ENCODE peak calls at places on chromosomes 4 and X, in five cellular contexts. One of them, this sample, is unnamed.

GRCh38 chr4:153618831-153619230 is 65.2 kb upstream of the TLR2 start:
- DNase-seq in activated CD4-positive, alpha-beta T cell treated with anti-CD3 and anti-CD28 coated beads, Interleukin-2, amount 50 U/mL, for 4 hours: no peak
- DNase-seq in NCI-H1105: no peak
- DNase-seq in NAMALWA: no peak
- DNase-seq in MCF 10A: no peak
- DNase-seq in this sample: no peak

GRCh38 chr4:189740873-189741272 is 199.8 kb upstream of the FRG1 start:
- DNase-seq in activated CD4-positive, alpha-beta T cell treated with anti-CD3 and anti-CD28 coated beads, Interleukin-2, amount 50 U/mL, for 4 hours: no peak
- DNase-seq in NCI-H1105: no peak
- DNase-seq in NAMALWA: no peak
- DNase-seq in MCF 10A: no peak
- DNase-seq in this sample: no peak

GRCh38 chrX:130097507-130098201 is 12.6 kb downstream of the ELF4 start:
- DNase-seq in activated CD4-positive, alpha-beta T cell treated with anti-CD3 and anti-CD28 coated beads, Interleukin-2, amount 50 U/mL, for 4 hours: no peak
- DNase-seq in NCI-H1105: no peak
- DNase-seq in NAMALWA: no peak
- DNase-seq in MCF 10A: no peak
- DNase-seq in this sample: no peak

GRCh38 chr4:82811838-82812672 is 13.5 kb upstream of the SCD5 start:
- DNase-seq in activated CD4-positive, alpha-beta T cell treated with anti-CD3 and anti-CD28 coated beads, Interleukin-2, amount 50 U/mL, for 4 hours: no peak
- DNase-seq in NCI-H1105: no peak
- DNase-seq in NAMALWA: no peak
- DNase-seq in MCF 10A: no peak
- DNase-seq in this sample: no peak

GRCh38 chr4:141587897-141588296 is 48.5 kb upstream of the IL15 start:
- DNase-seq in activated CD4-positive, alpha-beta T cell treated with anti-CD3 and anti-CD28 coated beads, Interleukin-2, amount 50 U/mL, for 4 hours: no peak
- DNase-seq in NCI-H1105: no peak
- DNase-seq in NAMALWA: no peak
- DNase-seq in MCF 10A: peak; percentile 6
- DNase-seq in this sample: no peak

GRCh38 chr4:18931643-18932373 is 910.3 kb upstream of the LCORL start:
- DNase-seq in activated CD4-positive, alpha-beta T cell treated with anti-CD3 and anti-CD28 coated beads, Interleukin-2, amount 50 U/mL, for 4 hours: no peak
- DNase-seq in NCI-H1105: no peak
- DNase-seq in NAMALWA: no peak
- DNase-seq in MCF 10A: no peak
- DNase-seq in this sample: no peak

GRCh38 chr4:7338876-7339623 is 95.7 kb downstream of the PSAPL1 start:
- DNase-seq in activated CD4-positive, alpha-beta T cell treated with anti-CD3 and anti-CD28 coated beads, Interleukin-2, amount 50 U/mL, for 4 hours: no peak
- DNase-seq in NCI-H1105: no peak
- DNase-seq in NAMALWA: no peak
- DNase-seq in MCF 10A: no peak
- DNase-seq in this sample: peak; percentile 47

GRCh38 chrX:103554687-103555417 is 30.5 kb upstream of the TCEAL4 start:
- DNase-seq in activated CD4-positive, alpha-beta T cell treated with anti-CD3 and anti-CD28 coated beads, Interleukin-2, amount 50 U/mL, for 4 hours: peak; percentile 49
- DNase-seq in NCI-H1105: peak; percentile 62
- DNase-seq in NAMALWA: no peak
- DNase-seq in MCF 10A: no peak
- DNase-seq in this sample: no peak

GRCh38 chr4:791866-792630 is 33.9 kb downstream of the CPLX1 start:
- DNase-seq in activated CD4-positive, alpha-beta T cell treated with anti-CD3 and anti-CD28 coated beads, Interleukin-2, amount 50 U/mL, for 4 hours: peak; percentile 33
- DNase-seq in NCI-H1105: no peak
- DNase-seq in NAMALWA: no peak
- DNase-seq in MCF 10A: no peak
- DNase-seq in this sample: no peak

GRCh38 chr4:139664442-139664841 is 1.2 kb upstream of the MGST2 start:
- DNase-seq in activated CD4-positive, alpha-beta T cell treated with anti-CD3 and anti-CD28 coated beads, Interleukin-2, amount 50 U/mL, for 4 hours: no peak
- DNase-seq in NCI-H1105: no peak
- DNase-seq in NAMALWA: no peak
- DNase-seq in MCF 10A: no peak
- DNase-seq in this sample: no peak

GRCh38 chr4:110586137-110586850 is 36.6 kb downstream of the PITX2 start:
- DNase-seq in activated CD4-positive, alpha-beta T cell treated with anti-CD3 and anti-CD28 coated beads, Interleukin-2, amount 50 U/mL, for 4 hours: no peak
- DNase-seq in NCI-H1105: no peak
- DNase-seq in NAMALWA: peak; percentile 62
- DNase-seq in MCF 10A: peak; percentile 68
- DNase-seq in this sample: no peak

GRCh38 chrX:15563056-15563455 is 37.7 kb downstream of the ACE2 start:
- DNase-seq in activated CD4-positive, alpha-beta T cell treated with anti-CD3 and anti-CD28 coated beads, Interleukin-2, amount 50 U/mL, for 4 hours: no peak
- DNase-seq in NCI-H1105: no peak
- DNase-seq in NAMALWA: no peak
- DNase-seq in MCF 10A: no peak
- DNase-seq in this sample: no peak

GRCh38 chrX:1480082-1480785 is 27.5 kb upstream of the ASMTL start:
- DNase-seq in activated CD4-positive, alpha-beta T cell treated with anti-CD3 and anti-CD28 coated beads, Interleukin-2, amount 50 U/mL, for 4 hours: no peak
- DNase-seq in NCI-H1105: no peak
- DNase-seq in NAMALWA: no peak
- DNase-seq in MCF 10A: no peak
- DNase-seq in this sample: no peak

GRCh38 chr4:7300711-7301095 is 108.4 kb downstream of the SORCS2 start:
- DNase-seq in activated CD4-positive, alpha-beta T cell treated with anti-CD3 and anti-CD28 coated beads, Interleukin-2, amount 50 U/mL, for 4 hours: no peak
- DNase-seq in NCI-H1105: no peak
- DNase-seq in NAMALWA: no peak
- DNase-seq in MCF 10A: no peak
- DNase-seq in this sample: no peak

GRCh38 chrX:2894885-2895292 is 34.2 kb downstream of the ARSD start:
- DNase-seq in activated CD4-positive, alpha-beta T cell treated with anti-CD3 and anti-CD28 coated beads, Interleukin-2, amount 50 U/mL, for 4 hours: no peak
- DNase-seq in NCI-H1105: no peak
- DNase-seq in NAMALWA: no peak
- DNase-seq in MCF 10A: peak; percentile 27
- DNase-seq in this sample: no peak

GRCh38 chrX:20313889-20314288 is 47.2 kb upstream of the RPS6KA3 start:
- DNase-seq in activated CD4-positive, alpha-beta T cell treated with anti-CD3 and anti-CD28 coated beads, Interleukin-2, amount 50 U/mL, for 4 hours: no peak
- DNase-seq in NCI-H1105: no peak
- DNase-seq in NAMALWA: no peak
- DNase-seq in MCF 10A: no peak
- DNase-seq in this sample: no peak

GRCh38 chr4:43763029-43763610 is 685.5 kb downstream of the KCTD8 start:
- DNase-seq in activated CD4-positive, alpha-beta T cell treated with anti-CD3 and anti-CD28 coated beads, Interleukin-2, amount 50 U/mL, for 4 hours: no peak
- DNase-seq in NCI-H1105: no peak
- DNase-seq in NAMALWA: peak; percentile 56
- DNase-seq in MCF 10A: peak; percentile 34
- DNase-seq in this sample: no peak

GRCh38 chrX:55598333-55598732 is 24.9 kb upstream of the FOXR2 start:
- DNase-seq in activated CD4-positive, alpha-beta T cell treated with anti-CD3 and anti-CD28 coated beads, Interleukin-2, amount 50 U/mL, for 4 hours: no peak
- DNase-seq in NCI-H1105: no peak
- DNase-seq in NAMALWA: no peak
- DNase-seq in MCF 10A: no peak
- DNase-seq in this sample: no peak

GRCh38 chrX:63400340-63400739 is 49.2 kb upstream of the SPIN4 start:
- DNase-seq in activated CD4-positive, alpha-beta T cell treated with anti-CD3 and anti-CD28 coated beads, Interleukin-2, amount 50 U/mL, for 4 hours: no peak
- DNase-seq in NCI-H1105: no peak
- DNase-seq in NAMALWA: no peak
- DNase-seq in MCF 10A: no peak
- DNase-seq in this sample: no peak

GRCh38 chr4:114598191-114599121 is at the start of gene UGT8:
- DNase-seq in activated CD4-positive, alpha-beta T cell treated with anti-CD3 and anti-CD28 coated beads, Interleukin-2, amount 50 U/mL, for 4 hours: peak; percentile 8
- DNase-seq in NCI-H1105: peak; percentile 80
- DNase-seq in NAMALWA: peak; percentile 90
- DNase-seq in MCF 10A: peak; percentile 84
- DNase-seq in this sample: no peak

GRCh38 chr4:142211444-142211843 is 575.1 kb downstream of the IL15 start:
- DNase-seq in activated CD4-positive, alpha-beta T cell treated with anti-CD3 and anti-CD28 coated beads, Interleukin-2, amount 50 U/mL, for 4 hours: no peak
- DNase-seq in NCI-H1105: no peak
- DNase-seq in NAMALWA: peak; percentile 3
- DNase-seq in MCF 10A: no peak
- DNase-seq in this sample: no peak

This sample was measured in natural killer cell treated with Interleukin-12 subunit alpha and Interleukin-12 subunit beta and Interleukin-15 and Interleukin-18, amount 100 ng/mL, for 72 hours.